ENCODE peak calls at places on chromosomes 16 and 17, in seven cellular contexts. I is lung microvascular endothelial cell, B is HL-60, W is NCI-H1436, D is adrenal gland, E is fibroblast of the aortic adventitia, O is astrocyte of the cerebellum. S is an unnamed sample.

GRCh38 chr16:54126907-54127306 is 159.7 kb downstream of the IRX3 start:
- DNase-seq in I (no peak), B (no peak), W (no peak), D (no peak), E (no peak), O (no peak), S (no peak)

GRCh38 chr16:28231763-28232162 is 20.0 kb upstream of the XPO6 start:
- DNase-seq in I (no peak), B (no peak), W (no peak), D (no peak), E (no peak), O (no peak), S (no peak)

GRCh38 chr17:30378191-30378796 is 433 bp upstream of the CPD start:
- DNase-seq in I (peak), B (no peak), W (peak), D (peak), E (no peak), O (no peak), S (no peak)

GRCh38 chr16:73067671-73068545 is 20.0 kb upstream of the ZFHX3 start:
- DNase-seq in I (no peak), B (no peak), W (no peak), D (no peak), E (no peak), O (no peak), S (no peak)

GRCh38 chr16:9090101-9090959 is 1.1 kb upstream of the HAPSTR1 start:
- DNase-seq in I (peak), B (no peak), W (no peak), D (peak), E (no peak), O (no peak), S (no peak)

GRCh38 chr16:67526149-67526732 is 2.4 kb upstream of the RIPOR1 start:
- DNase-seq in I (no peak), B (no peak), W (no peak), D (no peak), E (peak), O (no peak), S (no peak)

GRCh38 chr16:4846901-4847773 is at the start of the genes GLYR1 and UBN1:
- DNase-seq in I (peak), B (peak), W (peak), D (peak), E (peak), O (peak), S (peak)

GRCh38 chr17:50501054-50501453 is 7.2 kb upstream of the MYCBPAP start:
- DNase-seq in I (peak), B (peak), W (no peak), D (peak), E (peak), O (no peak), S (no peak)

GRCh38 chr16:14501331-14502255 is 128.5 kb downstream of the PARN start:
- DNase-seq in I (peak), B (peak), W (peak), D (peak), E (peak), O (peak), S (peak)

GRCh38 chr17:79023886-79024771 is at the start of gene C1QTNF1:
- DNase-seq in I (no peak), B (no peak), W (no peak), D (peak), E (peak), O (no peak), S (no peak)

GRCh38 chr16:3274947-3275346 is 8.3 kb upstream of the ZNF263 start:
- DNase-seq in I (no peak), B (no peak), W (no peak), D (no peak), E (no peak), O (no peak), S (no peak)

GRCh38 chr16:12902511-12903324 is 1.3 kb downstream of the SHISA9 start:
- DNase-seq in I (no peak), B (no peak), W (no peak), D (no peak), E (no peak), O (no peak), S (no peak)

GRCh38 chr16:82580293-82580900 is 46.4 kb upstream of the CDH13 start:
- DNase-seq in I (peak), B (peak), W (no peak), D (peak), E (peak), O (peak), S (no peak)

GRCh38 chr16:4477966-4478365 is 1.8 kb downstream of the HMOX2 start:
- DNase-seq in I (peak), B (peak), W (no peak), D (no peak), E (peak), O (no peak), S (no peak)

GRCh38 chr17:28421775-28422305 is 15.8 kb upstream of the SLC46A1 start:
- DNase-seq in I (no peak), B (no peak), W (no peak), D (no peak), E (no peak), O (no peak), S (no peak)

GRCh38 chr16:30570621-30571443 is 682 bp downstream of the ZNF688 start:
- DNase-seq in I (peak), B (no peak), W (no peak), D (no peak), E (peak), O (no peak), S (no peak)

GRCh38 chr16:19382887-19383816 is 34.5 kb upstream of the TMC5 start:
- DNase-seq in I (no peak), B (no peak), W (no peak), D (no peak), E (no peak), O (no peak), S (no peak)

GRCh38 chr16:88329726-88330700 is 52.7 kb upstream of the ZNF469 start:
- DNase-seq in I (no peak), B (no peak), W (no peak), D (no peak), E (no peak), O (no peak), S (no peak)

GRCh38 chr16:52471650-52472370 is 75.1 kb downstream of the TOX3 start:
- DNase-seq in I (no peak), B (no peak), W (no peak), D (no peak), E (no peak), O (no peak), S (no peak)

GRCh38 chr17:7716901-7717755 is at the start of gene DNAH2:
- DNase-seq in I (peak), B (peak), W (peak), D (peak), E (peak), O (peak), S (peak)

S was measured in AG09319.